ENCODE peak calls at places on chromosomes 4 and X, in four cellular contexts. R is CD4-positive, alpha-beta T cell; Z is PC-3; B is right lobe of liver. L is an unnamed sample.

GRCh38 chr4:116005037-116005805 is 891.8 kb upstream of the NDST4 start:
- DNase-seq in R (no peak), Z (no peak), B (no peak), L (no peak)

GRCh38 chrX:74133156-74133796 is 170.7 kb upstream of the ZCCHC13 start:
- DNase-seq in R (no peak), Z (peak), B (no peak), L (peak)

GRCh38 chr4:39342731-39343130 is 23.4 kb downstream of the RFC1 start:
- DNase-seq in R (no peak), Z (no peak), B (no peak), L (no peak)

GRCh38 chrX:18537068-18537467 is 111.7 kb downstream of the CDKL5 start:
- DNase-seq in R (no peak), Z (no peak), B (no peak), L (no peak)

GRCh38 chrX:110081740-110082139 is 78.8 kb downstream of the TMEM164 start:
- DNase-seq in R (no peak), Z (peak), B (no peak), L (peak)

GRCh38 chr4:120769227-120769626 is 153.3 kb downstream of the PRDM5 start:
- DNase-seq in R (no peak), Z (no peak), B (no peak), L (peak)

GRCh38 chrX:47420967-47421366 is 50.6 kb downstream of the ZNF157 start:
- DNase-seq in R (no peak), Z (no peak), B (no peak), L (no peak)

GRCh38 chrX:53004038-53004437 is 44.6 kb upstream of the GPR173 start:
- DNase-seq in R (no peak), Z (no peak), B (no peak), L (no peak)

GRCh38 chrX:39760930-39761329 is 336.8 kb downstream of the BCOR start:
- DNase-seq in R (no peak), Z (no peak), B (no peak), L (no peak)

GRCh38 chr4:7625073-7625472 is 190.3 kb upstream of the PSAPL1 start:
- DNase-seq in R (no peak), Z (peak), B (no peak), L (no peak)

GRCh38 chr4:110087116-110087708 is 111.2 kb downstream of the ELOVL6 start:
- DNase-seq in R (no peak), Z (peak), B (no peak), L (peak)

GRCh38 chr4:2071252-2071911 is 12.3 kb downstream of the NAT8L start:
- DNase-seq in R (no peak), Z (no peak), B (peak), L (no peak)

DNA sequence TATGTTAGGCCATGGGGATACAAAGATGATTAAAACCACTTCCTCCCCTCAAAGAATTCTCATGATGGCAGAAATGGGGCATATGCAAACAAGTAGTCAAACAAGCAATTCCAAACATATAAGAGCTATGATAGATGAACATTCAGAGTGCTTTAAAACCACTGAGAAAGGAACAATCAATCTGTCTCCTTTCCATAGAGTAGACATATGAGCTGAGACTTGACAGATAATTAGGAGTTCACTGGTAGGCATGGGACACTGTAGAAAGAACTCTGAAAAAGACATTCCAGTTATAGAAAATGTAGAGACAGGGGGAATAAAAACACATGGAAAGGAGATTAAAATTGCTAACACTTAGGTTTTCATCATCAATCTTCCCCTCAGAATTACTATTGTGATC is 372.8 kb downstream of the KLHL4 start:
- DNase-seq in R (no peak), Z (no peak), B (no peak), L (no peak)
- TF ChIP-seq CTCF in R (no peak), Z (no peak), B (no peak), L (no peak)

GRCh38 chr4:102438873-102439614 is 62.1 kb upstream of the NFKB1 start:
- DNase-seq in R (no peak), Z (peak), B (no peak), L (peak)

GRCh38 chr4:102441978-102442890 is 58.9 kb upstream of the NFKB1 start:
- DNase-seq in R (no peak), Z (no peak), B (no peak), L (no peak)

GRCh38 chr4:102440498-102440897 is 60.7 kb upstream of the NFKB1 start:
- DNase-seq in R (no peak), Z (no peak), B (no peak), L (no peak)

GRCh38 chr4:102438396-102438795 is 62.8 kb upstream of the NFKB1 start:
- DNase-seq in R (no peak), Z (peak), B (no peak), L (no peak)

DNA sequence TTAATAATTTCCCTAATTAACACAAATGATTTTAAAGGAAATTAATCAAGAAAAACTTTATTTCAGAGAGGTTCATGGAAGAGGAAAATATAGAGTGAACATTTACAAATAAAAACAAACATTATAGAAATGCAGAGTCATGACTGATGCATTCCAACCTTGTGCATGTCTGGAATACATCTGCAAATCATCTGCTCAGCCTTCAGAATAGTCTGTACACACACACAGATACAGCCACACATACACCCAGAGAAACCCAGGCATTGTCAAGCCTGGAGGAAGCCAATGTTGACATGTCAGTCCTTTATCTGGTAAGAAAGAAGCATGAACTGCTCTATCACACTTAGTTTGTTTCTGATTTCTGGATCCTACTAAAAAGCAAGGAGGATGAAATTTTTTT is 61.3 kb upstream of the NFKB1 start:
- DNase-seq in R (no peak), Z (peak), B (no peak), L (peak)
- H3K27ac ChIP-seq in R (no peak), Z (peak), B (peak), L (peak)

DNA sequence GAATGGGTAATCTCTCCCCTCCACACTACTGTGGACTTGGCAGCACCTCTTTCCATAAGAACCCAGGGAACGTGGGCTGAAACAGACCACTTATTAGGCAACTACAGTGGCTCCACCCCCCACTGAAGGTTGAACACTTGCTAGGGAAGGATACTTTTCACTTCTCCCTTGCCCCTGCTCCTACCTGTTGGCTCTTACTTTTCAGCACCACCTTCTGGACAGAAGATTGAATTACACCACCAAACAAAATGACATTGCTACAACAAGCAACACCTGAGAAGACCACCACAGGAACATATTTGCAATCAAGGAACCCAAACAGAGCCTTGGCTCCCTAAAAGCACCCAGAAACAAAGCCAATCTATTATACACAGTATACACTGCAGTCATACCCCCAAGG is 132.1 kb upstream of the CXCL13 start:
- DNase-seq in R (no peak), Z (peak), B (no peak), L (no peak)
- TF ChIP-seq CTCF in R (no peak), Z (peak), B (peak), L (peak)

DNA sequence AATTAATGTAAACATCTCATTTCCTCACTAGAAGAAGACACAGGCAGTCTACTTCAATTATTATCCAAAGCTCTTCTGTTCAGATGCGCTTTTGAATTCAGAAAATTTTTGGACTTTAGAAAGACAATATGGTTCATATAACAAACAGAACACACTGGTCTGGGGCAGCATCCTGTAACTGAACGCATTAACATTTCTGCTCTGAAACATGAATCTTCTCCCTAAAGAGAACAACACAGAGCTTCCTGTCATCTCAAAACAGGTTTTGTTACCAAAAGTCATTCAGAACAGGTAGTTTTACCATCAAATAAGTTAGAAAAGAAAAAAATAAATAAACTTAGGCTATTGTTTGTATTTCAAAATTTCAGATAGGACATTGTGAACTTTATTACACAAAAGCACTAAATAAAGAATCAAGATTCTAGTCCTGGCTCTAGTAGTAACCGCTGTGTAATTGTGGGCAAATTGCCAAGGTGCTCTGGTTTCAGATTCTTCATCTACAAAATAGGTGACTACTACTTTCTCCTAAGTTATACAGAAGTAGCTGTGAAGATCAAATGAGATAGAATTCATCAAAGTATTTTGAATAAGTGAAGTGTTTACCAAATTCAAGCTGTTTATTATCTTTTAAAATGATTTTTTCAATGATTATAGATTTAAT is 252.3 kb upstream of the RASGEF1B start:
- DNase-seq in R (no peak), Z (no peak), B (no peak), L (no peak)
- H3K27ac ChIP-seq in R (no peak), Z (no peak), B (peak), L (no peak)

DNA sequence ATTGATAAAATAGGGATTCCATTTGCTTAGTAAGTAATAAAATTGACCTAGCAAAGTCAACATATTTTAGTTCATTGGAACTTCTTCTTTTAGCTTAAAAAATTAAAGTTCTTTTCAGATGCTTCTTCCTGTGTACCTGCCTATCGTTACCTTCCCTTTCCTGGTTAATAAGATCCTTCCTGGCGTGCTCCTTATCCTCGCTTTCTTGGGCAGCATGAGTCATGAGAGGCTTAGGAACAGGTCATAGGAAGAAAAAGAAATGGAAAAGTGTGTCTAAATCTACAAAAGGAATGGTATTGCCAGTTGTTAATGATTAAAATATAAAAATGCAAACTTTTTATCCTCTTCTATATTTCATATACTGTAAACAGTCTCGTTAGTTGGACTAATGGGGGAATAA is 170.3 kb downstream of the DCTD start:
- DNase-seq in R (no peak), Z (peak), B (no peak), L (no peak)
- TF ChIP-seq CTCF in R (no peak), Z (no peak), B (no peak), L (no peak)

GRCh38 chr4:176840166-176840565 is 47.4 kb upstream of the VEGFC start:
- DNase-seq in R (no peak), Z (peak), B (no peak), L (no peak)

GRCh38 chr4:176837176-176837915 is 44.6 kb upstream of the VEGFC start:
- DNase-seq in R (no peak), Z (no peak), B (no peak), L (no peak)

GRCh38 chr4:176841730-176842129 is 49.0 kb upstream of the VEGFC start:
- DNase-seq in R (no peak), Z (peak), B (no peak), L (peak)

GRCh38 chr4:176839656-176840055 is 46.9 kb upstream of the VEGFC start:
- DNase-seq in R (no peak), Z (peak), B (no peak), L (peak)

GRCh38 chr4:176838611-176839411 is 46.1 kb upstream of the VEGFC start:
- DNase-seq in R (no peak), Z (peak), B (no peak), L (peak)
- H3K27ac ChIP-seq in R (no peak), Z (peak), B (no peak), L (peak)

DNA sequence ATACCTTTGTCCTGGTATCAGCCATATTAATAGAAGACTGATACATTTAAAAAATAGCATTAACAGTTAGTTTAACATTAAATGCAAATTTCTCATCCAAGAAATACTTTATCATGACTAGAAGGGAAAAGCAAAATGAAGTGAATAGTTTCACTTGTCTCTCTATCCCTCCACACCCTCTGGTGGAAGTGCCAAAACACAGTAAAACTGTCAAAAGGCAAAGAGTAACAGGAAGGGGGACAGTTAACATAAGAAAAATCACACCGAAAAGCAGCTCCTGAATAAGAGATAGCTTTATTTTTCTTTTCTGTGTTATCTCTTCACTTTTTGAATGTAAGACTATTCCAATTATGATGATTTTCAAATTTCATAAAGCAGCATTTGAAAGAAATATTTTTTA is 187.2 kb downstream of the FBXW7 start:
- DNase-seq in R (no peak), Z (peak), B (no peak), L (no peak)
- TF ChIP-seq CTCF in R (peak), Z (peak), B (no peak), L (peak)

GRCh38 chr4:81032805-81033684 is 2.5 kb downstream of the BMP3 start:
- DNase-seq in R (no peak), Z (peak), B (no peak), L (no peak)
- H3K27ac ChIP-seq in R (no peak), Z (peak), B (no peak), L (no peak)

DNA sequence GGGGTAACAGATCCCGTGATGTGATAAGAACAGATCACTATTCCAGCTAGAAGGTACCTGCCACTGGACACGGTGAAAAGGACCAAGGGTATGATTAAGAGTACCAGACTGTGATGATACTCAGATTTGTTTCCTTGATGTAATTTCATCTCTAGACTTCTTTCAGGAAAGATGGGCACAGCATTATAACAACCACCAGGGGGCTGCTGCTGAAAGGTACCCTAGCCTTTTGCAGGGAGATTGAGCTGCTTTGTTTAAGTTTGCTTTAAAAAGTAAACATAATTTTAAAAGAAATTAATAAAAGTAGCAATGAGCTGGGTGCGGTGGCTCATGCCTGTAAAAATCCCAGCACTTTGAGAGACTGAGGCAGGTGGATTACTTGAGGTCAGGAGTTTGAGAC is 145.4 kb downstream of the EMCN start:
- DNase-seq in R (no peak), Z (peak), B (no peak), L (no peak)
- TF ChIP-seq CTCF in R (peak), Z (peak), B (no peak), L (peak)

GRCh38 chr4:152956650-152957436 is 20.7 kb downstream of the FHDC1 start:
- DNase-seq in R (no peak), Z (no peak), B (no peak), L (no peak)

GRCh38 chr4:152961041-152961751 is 25.1 kb downstream of the FHDC1 start:
- DNase-seq in R (no peak), Z (no peak), B (no peak), L (no peak)

GRCh38 chr4:152959080-152959479 is 23.0 kb downstream of the FHDC1 start:
- DNase-seq in R (no peak), Z (no peak), B (no peak), L (no peak)

GRCh38 chr4:152956167-152956566 is 20.0 kb downstream of the FHDC1 start:
- DNase-seq in R (no peak), Z (no peak), B (no peak), L (no peak)

GRCh38 chr4:152957437-152958185 is 21.5 kb downstream of the FHDC1 start:
- DNase-seq in R (no peak), Z (no peak), B (peak), L (no peak)
- H3K27ac ChIP-seq in R (no peak), Z (no peak), B (no peak), L (no peak)

L was measured in foreskin keratinocyte.